ENCODE peak calls at places on chromosomes 6 and 20, in four cellular contexts. R is kidney epithelial cell, E is stomach, V is ovary. G is an unnamed sample. For H3K36me3, the result is how much of the 10 kb centered on the place peaks cover.

GRCh38 chr6:136103763-136104311 is 146.3 kb downstream of the MTFR2 start:
- DNase-seq in R (no peak), E (no peak), V (peak), G (no peak)

GRCh38 chr6:13479206-13479797 is 8.1 kb downstream of the GFOD1 start:
- DNase-seq in R (no peak), E (no peak), V (no peak), G (no peak)

GRCh38 chr20:47929368-47930115 is 144.3 kb upstream of the SULF2 start:
- DNase-seq in R (peak), E (no peak), V (no peak), G (no peak)

GRCh38 chr20:48189177-48189576 is 403.9 kb upstream of the SULF2 start:
- DNase-seq in R (no peak), E (no peak), V (peak), G (no peak)

GRCh38 chr6:88246654-88247053 is 80.5 kb upstream of the CNR1 start:
- DNase-seq in R (no peak), E (no peak), V (no peak), G (no peak)

GRCh38 chr6:164927288-164928040 is 381.9 kb downstream of the C6orf118 start:
- DNase-seq in R (peak), E (peak), V (peak), G (no peak)

GRCh38 chr20:9590189-9590588 is 75.8 kb downstream of the LAMP5 start:
- DNase-seq in R (no peak), E (peak), V (no peak), G (no peak)

GRCh38 chr6:137089305-137089704 is 44.5 kb upstream of the IL20RA start:
- DNase-seq in R (no peak), E (peak), V (no peak), G (no peak)

GRCh38 chr20:63659370-63659769 is 1.3 kb downstream of the RTEL1 start:
- DNase-seq in R (no peak), E (no peak), V (no peak), G (no peak)

GRCh38 chr6:14638932-14639875 is 521.6 kb downstream of the CD83 start:
- DNase-seq in R (no peak), E (no peak), V (peak), G (no peak)

GRCh38 chr6:10855233-10855632 is 16.9 kb upstream of the MAK start:
- DNase-seq in R (no peak), E (no peak), V (no peak), G (no peak)

GRCh38 chr6:87364602-87365252 is 20.1 kb downstream of the C6orf163 start:
- DNase-seq in R (no peak), E (no peak), V (no peak), G (no peak)

GRCh38 chr6:25898289-25898977 is 24.4 kb upstream of the SLC17A3 start:
- DNase-seq in R (no peak), E (no peak), V (no peak), G (no peak)

GRCh38 chr6:117540670-117541069 is 58.2 kb downstream of the DCBLD1 start:
- DNase-seq in R (no peak), E (no peak), V (no peak), G (peak)

GRCh38 chr6:43386492-43386891 is 17.0 kb upstream of the ZNF318 start:
- DNase-seq in R (no peak), E (no peak), V (no peak), G (no peak)

GRCh38 chr6:85675030-85675819 is 32.5 kb upstream of the SYNCRIP start:
- DNase-seq in R (peak), E (no peak), V (no peak), G (no peak)

GRCh38 chr6:168364793-168365421 is 45.3 kb upstream of the DACT2 start:
- DNase-seq in R (no peak), E (no peak), V (no peak), G (no peak)

GRCh38 chr6:119109654-119110325 is 31.3 kb upstream of the FAM184A start:
- DNase-seq in R (no peak), E (no peak), V (no peak), G (no peak)

GRCh38 chr6:71621918-71622519 is 264.3 kb upstream of the RIMS1 start:
- DNase-seq in R (no peak), E (no peak), V (no peak), G (no peak)

GRCh38 chr6:40293109-40293823 is 293.9 kb downstream of the LRFN2 start:
- DNase-seq in R (no peak), E (no peak), V (no peak), G (no peak)

GRCh38 chr6:137783640-137784198 is 83.3 kb upstream of the TNFAIP3 start:
- DNase-seq in R (no peak), E (no peak), V (no peak), G (no peak)

GRCh38 chr6:9025223-9025622 is 589.9 kb upstream of the SLC35B3 start:
- DNase-seq in R (no peak), E (no peak), V (no peak), G (no peak)

GRCh38 chr6:109296305-109296915 is 85.9 kb downstream of the CD164 start:
- DNase-seq in R (no peak), E (peak), V (no peak), G (no peak)

GRCh38 chr20:63046841-63047240 is 40.1 kb upstream of the BHLHE23 start:
- DNase-seq in R (no peak), E (no peak), V (no peak), G (peak)

GRCh38 chr6:33375143-33375649 is 16.4 kb upstream of the KIFC1 start:
- DNase-seq in R (peak), E (peak), V (peak), G (peak)

GRCh38 chr6:145036848-145037567 is 698.3 kb downstream of the EPM2A start:
- DNase-seq in R (no peak), E (no peak), V (no peak), G (no peak)

GRCh38 chr20:5675103-5676091 is 74.8 kb upstream of the SHLD1 start:
- DNase-seq in R (no peak), E (no peak), V (no peak), G (no peak)

GRCh38 chr6:111015656-111016190 is 33.9 kb downstream of the RPF2 start:
- DNase-seq in R (no peak), E (no peak), V (no peak), G (no peak)

GRCh38 chr20:44187054-44187762 is at the start of gene JPH2:
- DNase-seq in R (peak), E (peak), V (peak), G (peak)

GRCh38 chr20:15297059-15297875 is 959.9 kb upstream of the FLRT3 start:
- DNase-seq in R (no peak), E (peak), V (no peak), G (no peak)

GRCh38 chr6:13526718-13527668 is 39.6 kb upstream of the GFOD1 start:
- DNase-seq in R (no peak), E (no peak), V (peak), G (no peak)

GRCh38 chr6:148247386-148248063 is 95.1 kb upstream of the SASH1 start:
- DNase-seq in R (no peak), E (no peak), V (no peak), G (no peak)

GRCh38 chr6:40286721-40287120 is 300.4 kb downstream of the LRFN2 start:
- DNase-seq in R (no peak), E (no peak), V (no peak), G (no peak)

GRCh38 chr6:110738899-110739365 is 76.3 kb downstream of the CDK19 start:
- DNase-seq in R (peak), E (no peak), V (no peak), G (no peak)

GRCh38 chr20:17657898-17658647 is 24.0 kb downstream of the RRBP1 start:
- DNase-seq in R (no peak), E (no peak), V (no peak), G (peak)

GRCh38 chr20:9439806-9440205 is 74.6 kb upstream of the LAMP5 start:
- DNase-seq in R (no peak), E (no peak), V (no peak), G (no peak)

GRCh38 chr20:62914970-62915457 is 11.3 kb downstream of the DIDO1 start:
- DNase-seq in R (no peak), E (no peak), V (peak), G (peak)

GRCh38 chr6:127328043-127328442 is 15.4 kb downstream of the ECHDC1 start:
- DNase-seq in R (no peak), E (no peak), V (no peak), G (no peak)

GRCh38 chr6:100475554-100476325 is 11.0 kb upstream of the SIM1 start:
- DNase-seq in R (no peak), E (no peak), V (no peak), G (no peak)

GRCh38 chr6:100473182-100473581 is 8.5 kb upstream of the SIM1 start:
- DNase-seq in R (no peak), E (no peak), V (no peak), G (no peak)

GRCh38 chr6:100470721-100471120 is 6.0 kb upstream of the SIM1 start:
- DNase-seq in R (no peak), E (no peak), V (no peak), G (no peak)

GRCh38 chr6:100468966-100469859 is 4.5 kb upstream of the SIM1 start:
- DNase-seq in R (no peak), E (no peak), V (no peak), G (no peak)

DNA sequence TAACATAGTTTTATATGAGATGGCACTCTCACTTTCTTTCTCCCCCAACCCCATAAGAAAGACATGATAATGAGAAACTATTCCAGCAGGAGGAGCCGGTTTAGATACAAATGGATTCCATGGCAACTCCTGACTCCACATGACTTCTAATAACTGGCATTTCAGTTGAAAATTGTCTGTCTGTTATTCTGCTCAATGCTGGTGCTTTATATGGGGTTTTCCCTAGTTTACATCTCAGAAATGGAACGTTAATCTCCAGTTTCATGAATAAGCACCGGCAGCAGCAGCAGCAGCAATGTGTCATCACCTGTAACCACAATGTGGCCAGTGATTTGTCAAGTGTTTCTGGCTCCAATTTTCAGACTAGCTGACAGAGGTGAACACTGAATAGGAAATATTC is 8.0 kb upstream of the SIM1 start:
- DNase-seq in R (peak), E (no peak), V (no peak), G (no peak)
- TF ChIP-seq CTCF in R (no peak), E (no peak), V (no peak), G (no peak)

DNA sequence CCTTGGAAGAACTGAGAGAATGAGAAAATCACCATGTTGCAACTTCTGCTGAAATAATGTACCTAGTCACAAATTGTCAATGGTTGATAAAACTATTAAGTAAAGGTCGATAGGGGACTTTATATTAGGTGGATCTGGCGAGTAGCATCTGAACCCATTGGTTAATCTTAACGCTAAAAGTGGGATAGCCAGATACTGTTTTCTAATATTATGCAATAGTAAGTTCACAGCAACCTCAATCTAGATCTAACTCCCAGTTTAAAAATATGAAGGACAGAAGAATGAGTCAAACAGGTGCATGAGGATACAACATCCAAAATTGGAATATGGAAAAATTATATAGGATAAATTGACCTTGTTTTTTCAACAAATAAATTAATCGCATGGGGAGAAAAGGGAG is 18.8 kb downstream of the PSMF1 start:
- DNase-seq in R (no peak), E (no peak), V (no peak), G (no peak)
- H3K36me3 ChIP-seq in R (under half), E (half or more), V (under half), G (half or more)

DNA sequence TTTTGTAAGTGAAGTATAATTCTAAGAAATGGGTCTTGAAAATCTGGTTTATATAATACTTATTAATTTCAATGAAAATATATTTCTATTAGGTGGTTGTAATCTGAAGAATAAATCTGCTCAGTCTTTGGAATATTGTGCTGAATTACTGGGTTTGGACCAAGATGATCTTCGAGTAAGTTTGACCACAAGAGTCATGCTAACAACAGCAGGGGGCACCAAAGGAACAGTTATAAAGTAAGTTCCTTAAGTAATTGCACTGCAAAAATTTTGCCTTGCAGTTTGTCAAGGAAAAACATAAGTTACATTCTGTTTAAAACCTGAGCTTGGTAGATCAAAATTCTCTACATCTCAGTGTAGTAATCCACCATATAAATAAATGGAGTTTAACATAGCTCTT is 106.0 kb downstream of the MYO6 start:
- DNase-seq in R (peak), E (peak), V (peak), G (no peak)
- TF ChIP-seq CTCF in R (peak), E (no peak), V (no peak), G (peak)

GRCh38 chr20:46364670-46365482 is 41.5 kb downstream of the ELMO2 start:
- DNase-seq in R (no peak), E (no peak), V (no peak), G (no peak)
- H3K36me3 ChIP-seq in R (under half), E (half or more), V (under half), G (half or more)

GRCh38 chr6:1316482-1317220 is 4.8 kb downstream of the FOXQ1 start:
- DNase-seq in R (no peak), E (peak), V (no peak), G (no peak)

GRCh38 chr6:1315201-1315559 is 3.3 kb downstream of the FOXQ1 start:
- DNase-seq in R (no peak), E (no peak), V (no peak), G (no peak)

GRCh38 chr6:1315560-1316386 is 3.9 kb downstream of the FOXQ1 start:
- DNase-seq in R (no peak), E (no peak), V (no peak), G (no peak)

GRCh38 chr6:1317302-1317815 is 5.5 kb downstream of the FOXQ1 start:
- DNase-seq in R (no peak), E (no peak), V (no peak), G (no peak)

GRCh38 chr6:1318036-1318435 is 6.1 kb downstream of the FOXQ1 start:
- DNase-seq in R (no peak), E (no peak), V (no peak), G (no peak)
- TF ChIP-seq CTCF in R (no peak), E (no peak), V (no peak), G (no peak)

GRCh38 chr6:46289865-46290264 is 119.1 kb upstream of the ENPP5 start:
- DNase-seq in R (no peak), E (no peak), V (no peak), G (no peak)

GRCh38 chr6:46290916-46291633 is 120.3 kb upstream of the ENPP5 start:
- DNase-seq in R (no peak), E (no peak), V (no peak), G (no peak)

GRCh38 chr6:46288863-46289262 is 118.1 kb upstream of the ENPP5 start:
- DNase-seq in R (no peak), E (no peak), V (no peak), G (no peak)

GRCh38 chr6:46291880-46292279 is 121.1 kb upstream of the ENPP5 start:
- DNase-seq in R (no peak), E (no peak), V (no peak), G (no peak)

GRCh38 chr6:46290435-46290834 is 119.7 kb upstream of the ENPP5 start:
- DNase-seq in R (no peak), E (no peak), V (no peak), G (no peak)
- H3K36me3 ChIP-seq in R (under half), E (under half), V (under half), G (under half)

DNA sequence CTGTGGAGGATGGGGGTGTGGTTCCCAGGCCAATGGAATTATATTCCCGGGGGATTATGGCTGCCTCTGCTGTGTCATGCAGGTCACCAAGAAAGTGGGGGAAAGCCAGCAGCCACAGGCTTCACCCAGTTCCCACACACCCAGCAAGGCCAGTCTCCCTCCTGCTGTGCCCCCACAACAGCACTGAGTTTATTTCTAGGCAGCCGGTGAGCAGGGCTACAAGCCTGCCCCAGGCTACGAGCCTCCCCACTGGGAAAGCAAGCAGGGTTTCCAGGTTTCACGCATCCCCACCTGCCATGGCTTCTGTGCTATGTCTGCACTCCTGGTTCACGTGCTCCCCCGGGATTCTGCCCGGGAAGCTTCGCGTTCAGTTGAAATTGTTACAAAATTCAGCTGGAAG is 72.6 kb downstream of the ERMARD start:
- DNase-seq in R (no peak), E (no peak), V (no peak), G (no peak)
- TF ChIP-seq CTCF in R (no peak), E (no peak), V (no peak), G (no peak)